ENCODE peak calls at places on chromosome 22, in four cellular contexts. P, J, T and U are unnamed samples.
A peak's percentile ranks its signal among the peaks of the same experiment; 100 is the strongest.

GRCh38 chr22:44144046-44144569 is 36.6 kb upstream of the PARVG start:
- DNase-seq in P (no peak), J (no peak), T (no peak), U (no peak)

GRCh38 chr22:32204856-32205722 is at the start of gene RFPL2:
- DNase-seq in P (no peak), J (peak; percentile 69), T (no peak), U (no peak)

GRCh38 chr22:17846326-17846992 is 72.2 kb upstream of the BID start:
- DNase-seq in P (peak; percentile 24), J (no peak), T (peak; percentile 8), U (no peak)

GRCh38 chr22:23565942-23566715 is 14.0 kb downstream of the IGLL1 start:
- DNase-seq in P (no peak), J (no peak), T (no peak), U (no peak)

GRCh38 chr22:29689872-29690213 is 30.0 kb upstream of the CABP7 start:
- DNase-seq in P (no peak), J (peak; percentile 78), T (peak; percentile 50), U (no peak)

GRCh38 chr22:28711820-28712777 is 29.5 kb downstream of the CHEK2 start:
- DNase-seq in P (peak; percentile 88), J (no peak), T (peak; percentile 29), U (no peak)

GRCh38 chr22:43449205-43449830 is 37.5 kb downstream of the MPPED1 start:
- DNase-seq in P (no peak), J (peak; percentile 29), T (no peak), U (no peak)

GRCh38 chr22:41009222-41009948 is 58.2 kb downstream of the RBX1 start:
- DNase-seq in P (peak; percentile 77), J (peak; percentile 68), T (no peak), U (no peak)

GRCh38 chr22:29156507-29156906 is 49.2 kb upstream of the EMID1 start:
- DNase-seq in P (no peak), J (peak; percentile 51), T (no peak), U (peak; percentile 40)

GRCh38 chr22:23088199-23088604 is 17.9 kb downstream of the GNAZ start:
- DNase-seq in P (no peak), J (no peak), T (no peak), U (no peak)

GRCh38 chr22:30459206-30460052 is 12.4 kb downstream of the SEC14L3 start:
- DNase-seq in P (no peak), J (no peak), T (no peak), U (no peak)

GRCh38 chr22:20750461-20751184 is 23.3 kb upstream of the SERPIND1 start:
- DNase-seq in P (peak; percentile 32), J (peak; percentile 77), T (peak; percentile 72), U (no peak)

GRCh38 chr22:26304730-26305129 is 124.3 kb upstream of the ASPHD2 start:
- DNase-seq in P (no peak), J (no peak), T (no peak), U (no peak)

GRCh38 chr22:22210889-22211833 is 33.4 kb upstream of the VPREB1 start:
- DNase-seq in P (no peak), J (no peak), T (no peak), U (no peak)

GRCh38 chr22:44423556-44423955 is 74.5 kb downstream of the RTL6 start:
- DNase-seq in P (no peak), J (peak; percentile 38), T (no peak), U (no peak)

GRCh38 chr22:40547729-40548143 is 88.8 kb downstream of the MRTFA start:
- DNase-seq in P (no peak), J (no peak), T (no peak), U (no peak)

GRCh38 chr22:22848364-22848866 is 39.2 kb upstream of the IGLL5 start:
- DNase-seq in P (peak; percentile 5), J (peak; percentile 78), T (peak; percentile 73), U (no peak)

GRCh38 chr22:42670921-42671709 is 21.9 kb upstream of the CYB5R3 start:
- DNase-seq in P (no peak), J (no peak), T (no peak), U (no peak)

GRCh38 chr22:41078975-41079374 is 13.4 kb upstream of the EP300 start:
- DNase-seq in P (no peak), J (no peak), T (no peak), U (peak; percentile 11)

GRCh38 chr22:19178659-19179471 is at the start of gene SLC25A1:
- DNase-seq in P (peak; percentile 56), J (peak; percentile 97), T (peak; percentile 85), U (peak; percentile 66)

GRCh38 chr22:41831828-41832552 is 915 bp upstream of the SREBF2 start:
- DNase-seq in P (no peak), J (no peak), T (no peak), U (no peak)

GRCh38 chr22:19419464-19420178 is 11.9 kb downstream of the HIRA start:
- DNase-seq in P (no peak), J (no peak), T (no peak), U (no peak)

GRCh38 chr22:17797721-17798559 is 23.7 kb upstream of the BID start:
- DNase-seq in P (no peak), J (no peak), T (no peak), U (no peak)

GRCh38 chr22:20174785-20175596 is 24.1 kb upstream of the CCDC188 start:
- DNase-seq in P (no peak), J (no peak), T (no peak), U (no peak)

GRCh38 chr22:19851291-19852176 is 3.1 kb downstream of the GNB1L start:
- DNase-seq in P (no peak), J (peak; percentile 76), T (no peak), U (no peak)

GRCh38 chr22:43909708-43910107 is 13.9 kb upstream of the PNPLA3 start:
- DNase-seq in P (no peak), J (no peak), T (no peak), U (no peak)

GRCh38 chr22:32564170-32565001 is 89.8 kb downstream of the FBXO7 start:
- DNase-seq in P (no peak), J (no peak), T (no peak), U (no peak)

GRCh38 chr22:48449466-48450187 is 1378.0 kb downstream of the BRD1 start:
- DNase-seq in P (no peak), J (peak; percentile 46), T (no peak), U (no peak)

GRCh38 chr22:44919691-44920090 is 90.1 kb downstream of the PHF21B start:
- DNase-seq in P (no peak), J (no peak), T (no peak), U (no peak)

GRCh38 chr22:22013559-22014284 is 31.1 kb upstream of the TOP3B start:
- DNase-seq in P (no peak), J (no peak), T (no peak), U (no peak)

DNA sequence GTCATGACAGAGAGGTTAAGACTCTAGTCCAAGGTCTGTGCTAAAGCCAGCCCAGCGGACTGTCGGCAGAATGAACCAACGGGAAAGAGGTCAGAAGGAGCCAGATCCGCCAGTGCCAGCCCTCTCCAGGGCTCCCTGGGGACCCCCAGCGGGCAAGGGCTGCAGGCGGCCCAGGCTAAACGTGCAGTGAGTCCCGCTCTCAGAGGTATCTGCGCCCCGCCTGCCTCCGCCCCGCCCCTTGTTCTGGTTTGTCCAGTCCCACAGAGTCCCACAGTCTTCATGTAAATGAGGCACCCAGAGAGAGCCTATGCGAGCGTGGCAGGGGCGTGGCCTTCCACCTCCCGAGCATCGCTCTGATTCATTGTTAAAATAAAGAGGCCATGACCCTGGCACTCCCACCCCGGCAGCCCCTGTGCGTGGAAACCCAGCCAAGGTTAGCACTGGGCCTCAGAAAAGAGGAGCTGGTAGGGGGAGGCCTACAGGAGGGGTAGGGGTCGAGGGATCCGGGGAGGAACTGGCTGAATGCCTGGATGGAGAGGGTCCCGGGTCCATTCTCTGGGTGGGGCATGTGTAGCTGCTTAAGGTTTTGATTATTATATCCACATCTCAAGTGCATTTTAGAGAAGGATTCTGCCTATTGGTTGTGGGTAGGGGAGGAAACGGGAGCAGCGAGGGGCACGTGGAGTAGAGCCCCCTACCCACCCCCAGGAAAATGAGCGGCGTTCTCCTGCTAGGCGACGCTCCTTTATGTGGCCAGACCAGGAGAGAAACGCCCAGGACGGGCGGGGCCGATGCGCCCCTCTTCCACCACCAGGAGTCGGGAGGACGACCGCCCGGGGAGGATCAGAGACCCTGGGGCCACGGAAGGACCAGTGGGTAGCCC is at the start of gene TRIOBP:
- DNase-seq in P (peak; percentile 79), J (peak; percentile 97), T (peak; percentile 78), U (peak; percentile 89)
- TF ChIP-seq CTCF in P (peak; percentile 50), J (peak; percentile 54), T (peak; percentile 46), U (peak; percentile 32)

GRCh38 chr22:46931881-46932280 is 169.4 kb downstream of the TBC1D22A start:
- DNase-seq in P (no peak), J (no peak), T (no peak), U (no peak)

GRCh38 chr22:46933040-46933439 is 170.6 kb downstream of the TBC1D22A start:
- DNase-seq in P (no peak), J (no peak), T (no peak), U (no peak)

GRCh38 chr22:46929689-46930225 is 167.3 kb downstream of the TBC1D22A start:
- DNase-seq in P (no peak), J (no peak), T (no peak), U (no peak)

GRCh38 chr22:46933526-46933925 is 171.1 kb downstream of the TBC1D22A start:
- DNase-seq in P (no peak), J (no peak), T (no peak), U (no peak)

GRCh38 chr22:46931414-46931813 is 169.0 kb downstream of the TBC1D22A start:
- DNase-seq in P (no peak), J (no peak), T (no peak), U (no peak)
- TF ChIP-seq CTCF in P (no peak), J (no peak), T (no peak), U (no peak)

GRCh38 chr22:39308614-39309363 is 10.6 kb downstream of the RPL3 start:
- DNase-seq in P (peak; percentile 81), J (no peak), T (peak; percentile 53), U (peak; percentile 92)
- TF ChIP-seq CTCF in P (peak; percentile 35), J (peak; percentile 7), T (no peak), U (no peak)

GRCh38 chr22:35349704-35350538 is 31.0 kb upstream of the HMOX1 start:
- DNase-seq in P (no peak), J (peak; percentile 69), T (no peak), U (no peak)

GRCh38 chr22:35350539-35351503 is 30.1 kb upstream of the HMOX1 start:
- DNase-seq in P (peak; percentile 88), J (peak; percentile 95), T (peak; percentile 81), U (peak; percentile 96)

GRCh38 chr22:35353318-35353717 is 27.6 kb upstream of the HMOX1 start:
- DNase-seq in P (no peak), J (peak; percentile 84), T (no peak), U (no peak)

GRCh38 chr22:35354068-35354467 is 26.8 kb upstream of the HMOX1 start:
- DNase-seq in P (no peak), J (no peak), T (no peak), U (no peak)

DNA sequence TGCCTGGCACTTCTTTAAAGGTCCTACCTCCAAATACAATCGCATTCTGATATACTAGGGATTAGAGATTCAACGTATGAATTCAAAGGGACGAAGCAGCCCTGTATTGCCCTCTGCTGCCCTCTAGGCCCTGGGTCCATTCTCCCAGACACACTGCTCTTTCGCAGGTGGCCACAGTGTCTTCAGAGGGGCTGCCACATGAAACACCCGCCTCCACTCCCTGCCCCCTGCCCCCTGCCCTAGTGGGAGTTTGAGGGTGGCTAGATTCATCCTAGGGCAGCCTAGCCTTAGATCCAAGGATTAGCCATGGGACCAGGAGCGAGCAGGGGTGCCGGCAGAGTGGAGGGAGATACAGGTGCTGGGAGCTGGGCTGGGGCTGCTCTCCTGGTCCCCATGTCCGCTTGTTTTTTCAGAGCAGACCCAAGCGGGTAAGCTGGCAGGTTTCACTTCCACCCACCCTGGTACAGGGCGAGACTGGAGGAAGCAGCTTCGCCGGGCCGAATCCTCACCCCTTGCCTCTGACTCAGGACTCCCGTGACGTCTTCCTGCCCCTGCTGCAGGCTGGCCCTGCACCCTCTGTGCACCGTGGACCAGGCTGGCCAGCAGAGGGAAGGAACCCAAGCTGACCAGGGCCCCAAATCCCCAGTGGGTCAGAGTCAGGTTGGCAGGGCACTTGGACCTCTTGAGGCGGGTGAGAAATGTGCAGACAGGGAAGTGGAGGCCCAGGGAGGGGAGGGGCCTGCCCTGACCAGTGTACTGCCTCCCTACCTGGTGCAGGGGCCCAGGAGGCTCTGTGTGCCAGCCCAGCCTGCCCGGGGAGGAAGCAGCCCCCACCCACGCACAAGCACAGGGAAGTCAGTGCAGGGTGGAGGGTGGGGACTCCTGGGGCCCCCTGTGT is 28.4 kb upstream of the HMOX1 start:
- DNase-seq in P (no peak), J (peak; percentile 90), T (peak; percentile 54), U (peak; percentile 71)
- TF ChIP-seq CTCF in P (peak; percentile 13), J (peak; percentile 30), T (peak; percentile 63), U (peak; percentile 63)